ENCODE peak calls at places on chromosomes 5 and 9, in nine cellular contexts. G is heart right ventricle; U is iris pigment epithelial cell; H is occipital lobe; W is hypothalamus; E is activated CD8-positive, alpha-beta memory T cell treated with anti-CD3 and anti-CD28 coated beads for 48 hours; Y is COR-L47; Q is D341Med; Z is cardiac muscle cell. N is an unnamed sample.
A peak's percentile ranks its signal among the peaks of the same experiment; 100 is the strongest.

GRCh38 chr5:40428129-40428528 is 251.6 kb upstream of the PTGER4 start:
- DNase-seq in Q (no peak), W (no peak), E (no peak), Y (no peak), Z (peak; percentile 76), H (no peak), G (no peak), U (peak; percentile 90), N (peak; percentile 77)

GRCh38 chr5:150044334-150044681 is 42.0 kb downstream of the CSF1R start:
- DNase-seq in Y (no peak), Z (peak; percentile 77), E (no peak), H (no peak), W (no peak), U (peak; percentile 86), Q (no peak), G (no peak), N (peak; percentile 77)

GRCh38 chr5:11719888-11720481 is 184.3 kb downstream of the CTNND2 start:
- DNase-seq in Q (peak; percentile 54), G (no peak), W (peak; percentile 36), Z (no peak), U (peak; percentile 10), Y (peak; percentile 69), E (no peak), H (peak; percentile 12), N (no peak)

GRCh38 chr5:2753452-2754409 is 2.3 kb upstream of the IRX2 start:
- DNase-seq in E (no peak), H (no peak), G (no peak), U (no peak), Q (no peak), W (no peak), Z (no peak), Y (no peak), N (no peak)

GRCh38 chr5:102306121-102306520 is 10.0 kb upstream of the SLCO4C1 start:
- DNase-seq in W (no peak), Y (no peak), H (no peak), Q (no peak), Z (no peak), G (no peak), U (no peak), E (no peak), N (no peak)

GRCh38 chr5:1875843-1876671 is 6.7 kb downstream of the IRX4 start:
- DNase-seq in E (no peak), Y (no peak), W (no peak), G (no peak), Q (no peak), H (no peak), U (no peak), Z (no peak), N (no peak)

GRCh38 chr9:108838017-108838416 is 17.8 kb downstream of the ACTL7B start:
- DNase-seq in G (no peak), W (no peak), U (peak; percentile 56), Q (no peak), Y (no peak), H (no peak), E (no peak), Z (peak; percentile 49), N (peak; percentile 35)

GRCh38 chr5:11251242-11251641 is 490.2 kb upstream of the DAP start:
- DNase-seq in Z (no peak), W (no peak), Q (no peak), E (no peak), H (no peak), U (peak; percentile 27), G (no peak), Y (no peak), N (no peak)

GRCh38 chr9:12722131-12722530 is 28.9 kb downstream of the TYRP1 start:
- DNase-seq in Z (peak; percentile 16), U (no peak), Y (no peak), G (no peak), W (no peak), E (no peak), H (no peak), Q (no peak), N (no peak)

GRCh38 chr5:16702964-16703363 is 86.2 kb upstream of the RETREG1 start:
- DNase-seq in U (no peak), W (no peak), H (no peak), Q (no peak), G (no peak), Z (no peak), E (no peak), Y (no peak), N (no peak)

GRCh38 chr9:128580731-128581130 is 28.3 kb downstream of the SPTAN1 start:
- DNase-seq in E (no peak), Y (no peak), U (no peak), Q (no peak), Z (no peak), W (no peak), G (no peak), H (no peak), N (no peak)

GRCh38 chr5:167573274-167574127 is 717.9 kb upstream of the WWC1 start:
- DNase-seq in H (no peak), G (no peak), W (no peak), Q (peak; percentile 28), Y (no peak), E (no peak), U (peak; percentile 65), Z (peak; percentile 60), N (peak; percentile 55)

GRCh38 chr5:135345945-135346731 is 52.9 kb downstream of the MACROH2A1 start:
- DNase-seq in U (no peak), W (no peak), Z (no peak), G (no peak), H (no peak), E (no peak), Y (no peak), Q (no peak), N (no peak)

GRCh38 chr5:109655841-109656240 is 33.9 kb upstream of the MAN2A1 start:
- DNase-seq in G (no peak), Q (no peak), H (no peak), W (no peak), E (no peak), U (peak; percentile 4), Z (no peak), Y (no peak), N (no peak)

GRCh38 chr5:59798862-59799667 is 94.5 kb downstream of the PDE4D start:
- DNase-seq in U (peak; percentile 59), H (no peak), G (no peak), Z (peak; percentile 37), E (no peak), Y (peak; percentile 27), W (no peak), Q (no peak), N (peak; percentile 35)

GRCh38 chr5:10825897-10826644 is 65.0 kb upstream of the DAP start:
- DNase-seq in Q (no peak), Z (no peak), H (no peak), E (no peak), G (no peak), Y (no peak), U (no peak), W (no peak), N (no peak)

GRCh38 chr9:135183538-135184153 is 96.2 kb downstream of the OLFM1 start:
- DNase-seq in U (no peak), Q (no peak), E (no peak), W (no peak), Z (no peak), G (no peak), Y (no peak), H (no peak), N (no peak)

GRCh38 chr5:151005187-151005974 is 15.0 kb upstream of the GPX3 start:
- DNase-seq in W (no peak), H (no peak), E (no peak), U (no peak), Q (no peak), G (no peak), Z (peak; percentile 31), Y (no peak), N (no peak)

GRCh38 chr9:13847270-13847669 is 466.7 kb downstream of the NFIB start:
- DNase-seq in Z (peak; percentile 36), Q (no peak), H (no peak), W (no peak), E (no peak), G (no peak), U (no peak), Y (no peak), N (peak; percentile 20)

GRCh38 chr9:93288891-93289883 is 105.2 kb downstream of the WNK2 start:
- DNase-seq in G (no peak), Y (no peak), W (no peak), U (peak; percentile 71), Q (peak; percentile 30), E (no peak), H (no peak), Z (peak; percentile 45), N (peak; percentile 23)

GRCh38 chr5:133819977-133820471 is 148.4 kb downstream of the C5orf15 start:
- DNase-seq in G (no peak), Z (no peak), W (no peak), H (no peak), U (no peak), E (no peak), Y (no peak), Q (no peak), N (no peak)

GRCh38 chr5:145925803-145926202 is 10.6 kb upstream of the SH3RF2 start:
- DNase-seq in Z (peak; percentile 80), Y (no peak), W (no peak), E (no peak), G (no peak), H (no peak), Q (no peak), U (peak; percentile 73), N (peak; percentile 83)

GRCh38 chr9:27379311-27380236 is 82.6 kb upstream of the EQTN start:
- DNase-seq in U (no peak), W (no peak), E (no peak), Q (no peak), H (no peak), Z (no peak), Y (no peak), G (no peak), N (no peak)

GRCh38 chr5:159452480-159453167 is 122.3 kb upstream of the IL12B start:
- DNase-seq in Z (no peak), W (no peak), E (no peak), Q (no peak), G (no peak), H (no peak), U (no peak), Y (no peak), N (no peak)

GRCh38 chr9:92266486-92266885 is 27.0 kb downstream of the IARS1 start:
- DNase-seq in Z (peak; percentile 10), U (no peak), G (no peak), H (no peak), W (no peak), Y (no peak), E (no peak), Q (peak; percentile 52), N (no peak)

GRCh38 chr5:96048763-96049162 is 87.1 kb upstream of the ELL2 start:
- DNase-seq in U (no peak), Q (peak; percentile 30), G (no peak), Z (peak; percentile 32), W (no peak), E (no peak), Y (no peak), H (no peak), N (peak; percentile 13)

GRCh38 chr9:93902780-93903655 is 52.1 kb downstream of the BARX1 start:
- DNase-seq in E (no peak), G (no peak), Q (no peak), U (no peak), Y (no peak), Z (no peak), H (no peak), W (no peak), N (no peak)